ENCODE peak calls at places on chromosomes 11 and 22, in seven cellular contexts. One of them, this sample, is unnamed.

GRCh38 chr22:39645532-39645931 is 75.0 kb downstream of the CACNA1I start:
- DNase-seq in choroid plexus epithelial cell: no peak
- DNase-seq in HCEC 1CT: no peak
- DNase-seq in sigmoid colon: no peak
- DNase-seq in T-helper 2 cell: no peak
- DNase-seq in CD4-positive, CD25-positive, alpha-beta regulatory T cell: no peak
- DNase-seq in T-helper 9 cell: no peak
- DNase-seq in this sample: no peak

GRCh38 chr22:29377979-29378378 is 10.4 kb downstream of the AP1B1 start:
- DNase-seq in T-helper 2 cell: no peak
- DNase-seq in HCEC 1CT: no peak
- DNase-seq in sigmoid colon: peak
- DNase-seq in choroid plexus epithelial cell: no peak
- DNase-seq in CD4-positive, CD25-positive, alpha-beta regulatory T cell: no peak
- DNase-seq in T-helper 9 cell: no peak
- DNase-seq in this sample: no peak

GRCh38 chr22:48089601-48090331 is 1327.3 kb downstream of the TBC1D22A start:
- DNase-seq in sigmoid colon: peak
- DNase-seq in HCEC 1CT: no peak
- DNase-seq in T-helper 9 cell: no peak
- DNase-seq in choroid plexus epithelial cell: peak
- DNase-seq in CD4-positive, CD25-positive, alpha-beta regulatory T cell: no peak
- DNase-seq in T-helper 2 cell: no peak
- DNase-seq in this sample: peak

GRCh38 chr22:38490915-38491314 is 15.2 kb downstream of the DDX17 start:
- DNase-seq in T-helper 9 cell: no peak
- DNase-seq in sigmoid colon: peak
- DNase-seq in HCEC 1CT: peak
- DNase-seq in T-helper 2 cell: no peak
- DNase-seq in CD4-positive, CD25-positive, alpha-beta regulatory T cell: no peak
- DNase-seq in choroid plexus epithelial cell: peak
- DNase-seq in this sample: peak

GRCh38 chr11:85281550-85281949 is 345.6 kb downstream of the DLG2 start:
- DNase-seq in sigmoid colon: no peak
- DNase-seq in T-helper 2 cell: no peak
- DNase-seq in CD4-positive, CD25-positive, alpha-beta regulatory T cell: no peak
- DNase-seq in T-helper 9 cell: no peak
- DNase-seq in HCEC 1CT: no peak
- DNase-seq in choroid plexus epithelial cell: no peak
- DNase-seq in this sample: no peak

GRCh38 chr11:45193695-45194094 is 47.3 kb downstream of the PRDM11 start:
- DNase-seq in CD4-positive, CD25-positive, alpha-beta regulatory T cell: no peak
- DNase-seq in T-helper 9 cell: no peak
- DNase-seq in HCEC 1CT: no peak
- DNase-seq in choroid plexus epithelial cell: peak
- DNase-seq in T-helper 2 cell: no peak
- DNase-seq in sigmoid colon: peak
- DNase-seq in this sample: no peak

GRCh38 chr22:28043269-28043668 is 124.2 kb upstream of the PITPNB start:
- DNase-seq in choroid plexus epithelial cell: no peak
- DNase-seq in CD4-positive, CD25-positive, alpha-beta regulatory T cell: no peak
- DNase-seq in HCEC 1CT: peak
- DNase-seq in sigmoid colon: no peak
- DNase-seq in T-helper 9 cell: no peak
- DNase-seq in T-helper 2 cell: no peak
- DNase-seq in this sample: no peak

GRCh38 chr22:42022162-42022847 is 23.7 kb downstream of the WBP2NL start:
- DNase-seq in sigmoid colon: no peak
- DNase-seq in CD4-positive, CD25-positive, alpha-beta regulatory T cell: no peak
- DNase-seq in choroid plexus epithelial cell: no peak
- DNase-seq in T-helper 2 cell: no peak
- DNase-seq in T-helper 9 cell: no peak
- DNase-seq in HCEC 1CT: no peak
- DNase-seq in this sample: no peak

GRCh38 chr11:11215944-11216343 is 137.1 kb downstream of the CSNK2A3 start:
- DNase-seq in sigmoid colon: no peak
- DNase-seq in choroid plexus epithelial cell: no peak
- DNase-seq in T-helper 2 cell: no peak
- DNase-seq in T-helper 9 cell: no peak
- DNase-seq in CD4-positive, CD25-positive, alpha-beta regulatory T cell: no peak
- DNase-seq in HCEC 1CT: no peak
- DNase-seq in this sample: no peak

GRCh38 chr11:662689-663274 is 25.7 kb downstream of the DRD4 start:
- DNase-seq in T-helper 2 cell: no peak
- DNase-seq in HCEC 1CT: peak
- DNase-seq in sigmoid colon: no peak
- DNase-seq in T-helper 9 cell: peak
- DNase-seq in CD4-positive, CD25-positive, alpha-beta regulatory T cell: peak
- DNase-seq in choroid plexus epithelial cell: peak
- DNase-seq in this sample: peak

GRCh38 chr11:32602657-32603410 is 19.2 kb downstream of the EIF3M start:
- DNase-seq in T-helper 2 cell: no peak
- DNase-seq in T-helper 9 cell: no peak
- DNase-seq in CD4-positive, CD25-positive, alpha-beta regulatory T cell: no peak
- DNase-seq in choroid plexus epithelial cell: peak
- DNase-seq in sigmoid colon: no peak
- DNase-seq in HCEC 1CT: no peak
- DNase-seq in this sample: no peak

GRCh38 chr22:47402876-47403525 is 640.6 kb downstream of the TBC1D22A start:
- DNase-seq in choroid plexus epithelial cell: no peak
- DNase-seq in T-helper 9 cell: no peak
- DNase-seq in sigmoid colon: no peak
- DNase-seq in T-helper 2 cell: no peak
- DNase-seq in CD4-positive, CD25-positive, alpha-beta regulatory T cell: no peak
- DNase-seq in HCEC 1CT: no peak
- DNase-seq in this sample: no peak

GRCh38 chr11:65440831-65441499 is 18.4 kb downstream of the NEAT1 start:
- DNase-seq in choroid plexus epithelial cell: peak
- DNase-seq in T-helper 2 cell: no peak
- DNase-seq in sigmoid colon: peak
- DNase-seq in T-helper 9 cell: no peak
- DNase-seq in HCEC 1CT: peak
- DNase-seq in CD4-positive, CD25-positive, alpha-beta regulatory T cell: no peak
- DNase-seq in this sample: peak

GRCh38 chr11:111220716-111221115 is 24.8 kb upstream of the POU2AF2 start:
- DNase-seq in T-helper 2 cell: no peak
- DNase-seq in HCEC 1CT: no peak
- DNase-seq in choroid plexus epithelial cell: no peak
- DNase-seq in CD4-positive, CD25-positive, alpha-beta regulatory T cell: no peak
- DNase-seq in T-helper 9 cell: no peak
- DNase-seq in sigmoid colon: no peak
- DNase-seq in this sample: no peak

GRCh38 chr11:28838741-28839140 is 730.6 kb downstream of the METTL15 start:
- DNase-seq in T-helper 9 cell: no peak
- DNase-seq in sigmoid colon: no peak
- DNase-seq in CD4-positive, CD25-positive, alpha-beta regulatory T cell: no peak
- DNase-seq in choroid plexus epithelial cell: peak
- DNase-seq in HCEC 1CT: peak
- DNase-seq in T-helper 2 cell: no peak
- DNase-seq in this sample: peak

GRCh38 chr11:130636672-130637463 is 188.4 kb downstream of the ADAMTS15 start:
- DNase-seq in CD4-positive, CD25-positive, alpha-beta regulatory T cell: no peak
- DNase-seq in T-helper 2 cell: no peak
- DNase-seq in choroid plexus epithelial cell: peak
- DNase-seq in HCEC 1CT: peak
- DNase-seq in T-helper 9 cell: no peak
- DNase-seq in sigmoid colon: no peak
- DNase-seq in this sample: peak

GRCh38 chr11:83970061-83970671 is 684.0 kb upstream of the CCDC90B start:
- DNase-seq in T-helper 2 cell: no peak
- DNase-seq in T-helper 9 cell: no peak
- DNase-seq in choroid plexus epithelial cell: no peak
- DNase-seq in sigmoid colon: no peak
- DNase-seq in CD4-positive, CD25-positive, alpha-beta regulatory T cell: no peak
- DNase-seq in HCEC 1CT: no peak
- DNase-seq in this sample: no peak

GRCh38 chr22:29470159-29470855 is 9.7 kb upstream of the NEFH start:
- DNase-seq in sigmoid colon: peak
- DNase-seq in HCEC 1CT: peak
- DNase-seq in CD4-positive, CD25-positive, alpha-beta regulatory T cell: peak
- DNase-seq in T-helper 9 cell: peak
- DNase-seq in T-helper 2 cell: peak
- DNase-seq in choroid plexus epithelial cell: peak
- DNase-seq in this sample: peak

GRCh38 chr11:60428517-60428916 is 855 bp upstream of the MS4A5 start:
- DNase-seq in T-helper 2 cell: no peak
- DNase-seq in choroid plexus epithelial cell: no peak
- DNase-seq in T-helper 9 cell: no peak
- DNase-seq in sigmoid colon: no peak
- DNase-seq in HCEC 1CT: no peak
- DNase-seq in CD4-positive, CD25-positive, alpha-beta regulatory T cell: no peak
- DNase-seq in this sample: no peak

GRCh38 chr22:49119551-49119952 is 708.1 kb downstream of the BRD1 start:
- DNase-seq in T-helper 2 cell: no peak
- DNase-seq in sigmoid colon: no peak
- DNase-seq in HCEC 1CT: no peak
- DNase-seq in T-helper 9 cell: no peak
- DNase-seq in CD4-positive, CD25-positive, alpha-beta regulatory T cell: no peak
- DNase-seq in choroid plexus epithelial cell: no peak
- DNase-seq in this sample: no peak

GRCh38 chr22:30733081-30733680 is 38.5 kb downstream of the OSBP2 start:
- DNase-seq in HCEC 1CT: peak
- DNase-seq in T-helper 9 cell: no peak
- DNase-seq in CD4-positive, CD25-positive, alpha-beta regulatory T cell: no peak
- DNase-seq in choroid plexus epithelial cell: peak
- DNase-seq in T-helper 2 cell: no peak
- DNase-seq in sigmoid colon: no peak
- DNase-seq in this sample: peak

GRCh38 chr11:17386331-17387084 is 2.0 kb downstream of the KCNJ11 start:
- DNase-seq in CD4-positive, CD25-positive, alpha-beta regulatory T cell: no peak
- DNase-seq in choroid plexus epithelial cell: peak
- DNase-seq in T-helper 2 cell: no peak
- DNase-seq in sigmoid colon: no peak
- DNase-seq in HCEC 1CT: peak
- DNase-seq in T-helper 9 cell: no peak
- DNase-seq in this sample: peak

GRCh38 chr11:2788751-2789140 is 89.0 kb upstream of the KCNQ1OT1 start:
- DNase-seq in sigmoid colon: no peak
- DNase-seq in choroid plexus epithelial cell: no peak
- DNase-seq in T-helper 9 cell: no peak
- DNase-seq in HCEC 1CT: no peak
- DNase-seq in T-helper 2 cell: no peak
- DNase-seq in CD4-positive, CD25-positive, alpha-beta regulatory T cell: no peak
- DNase-seq in this sample: no peak

GRCh38 chr11:119218141-119218878 is 12.2 kb downstream of the CBL start:
- DNase-seq in CD4-positive, CD25-positive, alpha-beta regulatory T cell: no peak
- DNase-seq in T-helper 9 cell: no peak
- DNase-seq in HCEC 1CT: peak
- DNase-seq in sigmoid colon: no peak
- DNase-seq in choroid plexus epithelial cell: peak
- DNase-seq in T-helper 2 cell: no peak
- DNase-seq in this sample: peak